ENCODE peak calls at places on chromosomes 6 and 20, in five cellular contexts. K is A549; B is AG09309; C is stimulated activated CD8-positive, alpha-beta memory T cell treated with anti-CD3 and anti-CD28 coated beads, Interleukin-15, amount 100 ng/mL, for 24 hours; Y is NCI-H1105. V is an unnamed sample.

GRCh38 chr20:4811661-4812181 is 90.0 kb downstream of the PRND start:
- DNase-seq in K (no peak), B (no peak), C (no peak), Y (no peak), V (no peak)

GRCh38 chr6:53412751-53413150 is 64.0 kb upstream of the ELOVL5 start:
- DNase-seq in K (no peak), B (no peak), C (no peak), Y (no peak), V (no peak)

GRCh38 chr6:106293113-106293512 is 32.4 kb downstream of the ATG5 start:
- DNase-seq in K (no peak), B (no peak), C (no peak), Y (no peak), V (no peak)

GRCh38 chr6:13539572-13539971 is 34.8 kb upstream of the SIRT5 start:
- DNase-seq in K (no peak), B (no peak), C (no peak), Y (no peak), V (no peak)

GRCh38 chr20:36202891-36203338 is 33.4 kb upstream of the AAR2 start:
- DNase-seq in K (peak), B (no peak), C (peak), Y (peak), V (peak)

GRCh38 chr6:168908166-168908565 is 345.5 kb downstream of the THBS2 start:
- DNase-seq in K (no peak), B (peak), C (no peak), Y (no peak), V (no peak)

GRCh38 chr6:47076422-47077344 is 34.6 kb upstream of the ADGRF1 start:
- DNase-seq in K (no peak), B (no peak), C (no peak), Y (no peak), V (no peak)

GRCh38 chr20:53399592-53400335 is 193.9 kb downstream of the ZNF217 start:
- DNase-seq in K (no peak), B (no peak), C (no peak), Y (peak), V (no peak)

GRCh38 chr20:63747622-63748355 is 8.2 kb downstream of the SLC2A4RG start:
- DNase-seq in K (no peak), B (no peak), C (no peak), Y (no peak), V (peak)

GRCh38 chr6:87419266-87419665 is 11.5 kb downstream of the CFAP206 start:
- DNase-seq in K (no peak), B (no peak), C (no peak), Y (no peak), V (no peak)

GRCh38 chr6:135586844-135587243 is 89.3 kb upstream of the AHI1 start:
- DNase-seq in K (no peak), B (no peak), C (no peak), Y (no peak), V (no peak)

GRCh38 chr6:25054469-25054868 is 118.7 kb upstream of the RIPOR2 start:
- DNase-seq in K (no peak), B (peak), C (no peak), Y (no peak), V (no peak)

GRCh38 chr20:53677447-53678314 is 84.0 kb upstream of the ZNF217 start:
- DNase-seq in K (peak), B (peak), C (no peak), Y (no peak), V (peak)

GRCh38 chr20:723756-724155 is 44.5 kb downstream of the SLC52A3 start:
- DNase-seq in K (no peak), B (no peak), C (no peak), Y (no peak), V (peak)

GRCh38 chr6:40710626-40711354 is 123.6 kb upstream of the LRFN2 start:
- DNase-seq in K (no peak), B (no peak), C (no peak), Y (no peak), V (no peak)

GRCh38 chr6:7978736-7979135 is 68.1 kb upstream of the TXNDC5 start:
- DNase-seq in K (no peak), B (no peak), C (no peak), Y (no peak), V (no peak)

GRCh38 chr20:47885909-47886453 is 100.7 kb upstream of the SULF2 start:
- DNase-seq in K (no peak), B (no peak), C (no peak), Y (no peak), V (no peak)

GRCh38 chr6:107033136-107033535 is 5.1 kb downstream of the MTRES1 start:
- DNase-seq in K (no peak), B (no peak), C (no peak), Y (no peak), V (no peak)

GRCh38 chr6:29941006-29941405 is 1.3 kb upstream of the HLA-A start:
- DNase-seq in K (no peak), B (no peak), C (no peak), Y (no peak), V (no peak)

GRCh38 chr20:48155231-48155630 is 369.9 kb upstream of the SULF2 start:
- DNase-seq in K (no peak), B (no peak), C (no peak), Y (peak), V (no peak)

GRCh38 chr6:138722425-138723371 is 50.9 kb upstream of the CCDC28A start:
- DNase-seq in K (no peak), B (peak), C (no peak), Y (no peak), V (no peak)

GRCh38 chr6:140921366-140922226 is 1211.1 kb upstream of the GJE1 start:
- DNase-seq in K (peak), B (peak), C (no peak), Y (no peak), V (peak)

GRCh38 chr20:34970193-34971037 is 14.7 kb downstream of the MYH7B start:
- DNase-seq in K (no peak), B (no peak), C (no peak), Y (no peak), V (peak)

GRCh38 chr6:134521116-134521501 is 203.2 kb upstream of the SGK1 start:
- DNase-seq in K (no peak), B (no peak), C (no peak), Y (no peak), V (no peak)